ENCODE peak calls at places on chromosome 7, in six cellular contexts. K is memory B cell; A is Calu3; V is activated CD8-positive, alpha-beta memory T cell treated with anti-CD3 and anti-CD28 coated beads for 1 hour; H is NCI-H1092; T is bronchial epithelial cell. S is an unnamed sample.

GRCh38 chr7:155860840-155861479 is 48.7 kb upstream of the SHH start:
- DNase-seq in K (no peak), V (no peak), H (peak; percentile 45), T (peak; percentile 78), A (peak; percentile 88), S (no peak)

GRCh38 chr7:94696981-94697670 is 41.2 kb upstream of the SGCE start:
- DNase-seq in V (no peak), K (no peak), A (peak; percentile 48), T (peak; percentile 96), H (no peak), S (peak; percentile 67)

GRCh38 chr7:30135551-30136271 is 925 bp downstream of the MTURN start:
- DNase-seq in T (peak; percentile 49), V (peak; percentile 25), K (peak; percentile 51), A (peak; percentile 70), H (peak; percentile 56), S (no peak)

GRCh38 chr7:72345208-72345727 is 66.9 kb downstream of the CALN1 start:
- DNase-seq in T (no peak), H (no peak), K (no peak), V (no peak), A (no peak), S (no peak)

GRCh38 chr7:38796636-38797501 is 112.1 kb downstream of the VPS41 start:
- DNase-seq in A (peak; percentile 79), H (peak; percentile 53), V (peak; percentile 22), T (peak; percentile 56), K (peak; percentile 45), S (peak; percentile 22)

GRCh38 chr7:26658080-26658697 is 206.2 kb downstream of the SKAP2 start:
- DNase-seq in A (no peak), T (no peak), V (no peak), H (peak; percentile 92), K (no peak), S (no peak)

GRCh38 chr7:43849069-43849468 is 20.2 kb downstream of the MRPS24 start:
- DNase-seq in K (no peak), T (no peak), H (no peak), A (no peak), V (no peak), S (no peak)

GRCh38 chr7:100865372-100865911 is 1.7 kb upstream of the TRIP6 start:
- DNase-seq in K (no peak), V (no peak), A (peak; percentile 58), T (peak; percentile 98), H (peak; percentile 14), S (no peak)

GRCh38 chr7:42673951-42674350 is 237.9 kb downstream of the C7orf25 start:
- DNase-seq in A (no peak), T (no peak), H (no peak), K (no peak), V (no peak), S (no peak)

GRCh38 chr7:79386688-79387422 is 66.6 kb downstream of the MAGI2 start:
- DNase-seq in A (no peak), H (no peak), K (no peak), T (peak; percentile 29), V (no peak), S (no peak)

GRCh38 chr7:101985646-101986199 is 168.3 kb downstream of the CUX1 start:
- DNase-seq in K (no peak), T (no peak), V (no peak), A (no peak), H (no peak), S (no peak)

GRCh38 chr7:84982199-84982598 is 204.7 kb downstream of the SEMA3D start:
- DNase-seq in K (no peak), T (no peak), V (no peak), H (no peak), A (no peak), S (no peak)

GRCh38 chr7:158473238-158473637 is 114.4 kb downstream of the PTPRN2 start:
- DNase-seq in A (no peak), K (no peak), H (peak; percentile 71), T (no peak), V (no peak), S (no peak)

GRCh38 chr7:80681272-80681885 is 42.9 kb downstream of the CD36 start:
- DNase-seq in A (peak; percentile 17), K (no peak), T (peak; percentile 47), V (no peak), H (peak; percentile 0), S (no peak)

GRCh38 chr7:75951506-75951905 is 36.6 kb downstream of the POR start:
- DNase-seq in T (peak; percentile 88), V (no peak), A (no peak), K (no peak), H (no peak), S (no peak)

GRCh38 chr7:135843214-135843613 is 94.6 kb upstream of the FAM180A start:
- DNase-seq in K (peak; percentile 11), A (no peak), V (no peak), T (no peak), H (no peak), S (no peak)

GRCh38 chr7:35553498-35553897 is 141.4 kb downstream of the HERPUD2 start:
- DNase-seq in T (no peak), H (no peak), K (no peak), V (no peak), A (no peak), S (no peak)

GRCh38 chr7:24216576-24217116 is 67.3 kb upstream of the NPY start:
- DNase-seq in A (no peak), T (no peak), V (no peak), H (no peak), K (no peak), S (peak; percentile 8)